ENCODE peak calls at places on chromosomes 5 and 9, in six cellular contexts. Y is stimulated activated CD8-positive, alpha-beta memory T cell treated with anti-CD3 and anti-CD28 coated beads, Interleukin-15, amount 100 ng/mL, for 4 hours; W is Right ventricle myocardium superior; G is GM12891; Q is activated T-helper 1 cell treated with anti-CD3 and anti-CD28 coated beads, Interleukin-2, amount 50 U/mL, for 16 hours; B is NCI-H1092. Z is an unnamed sample.

GRCh38 chr5:135235551-135236100 is 163.4 kb downstream of the MACROH2A1 start:
- DNase-seq in B (no peak), Y (no peak), Q (no peak), W (no peak), G (no peak), Z (no peak)

GRCh38 chr5:146188358-146188757 is 5.9 kb upstream of the LARS1 start:
- DNase-seq in W (no peak), G (no peak), B (no peak), Y (no peak), Q (no peak), Z (no peak)

GRCh38 chr9:16191237-16191636 is 638.4 kb downstream of the CCDC171 start:
- DNase-seq in Y (no peak), G (no peak), B (no peak), Q (no peak), W (no peak), Z (no peak)

GRCh38 chr9:5112109-5112592 is 73.3 kb downstream of the INSL6 start:
- DNase-seq in W (peak; percentile 24), B (no peak), Q (no peak), Y (no peak), G (no peak), Z (no peak)

GRCh38 chr5:79806741-79807140 is 117.1 kb downstream of the CMYA5 start:
- DNase-seq in Q (no peak), W (no peak), Y (no peak), G (no peak), B (no peak), Z (no peak)

GRCh38 chr9:111294691-111295451 is 35.2 kb downstream of the OR2K2 start:
- DNase-seq in B (no peak), Q (no peak), G (no peak), Y (no peak), W (no peak), Z (no peak)

GRCh38 chr5:143472576-143472975 is 69.1 kb upstream of the NR3C1 start:
- DNase-seq in G (no peak), Y (no peak), W (no peak), B (no peak), Q (no peak), Z (no peak)

GRCh38 chr5:112226215-112226614 is 192.9 kb downstream of the EPB41L4A start:
- DNase-seq in G (no peak), B (no peak), W (no peak), Y (no peak), Q (no peak), Z (no peak)

GRCh38 chr5:107104774-107105050 is 566.0 kb downstream of the EFNA5 start:
- DNase-seq in G (no peak), B (peak; percentile 0), W (no peak), Y (no peak), Q (no peak), Z (no peak)

GRCh38 chr5:88606173-88606572 is 276.8 kb downstream of the MEF2C start:
- DNase-seq in B (no peak), Y (no peak), W (no peak), G (no peak), Q (no peak), Z (no peak)

GRCh38 chr9:116592926-116593325 is 94.2 kb upstream of the TRIM32 start:
- DNase-seq in Q (no peak), W (no peak), Y (no peak), B (no peak), G (no peak), Z (no peak)

GRCh38 chr5:177294632-177295031 is 8.9 kb downstream of the RAB24 start:
- DNase-seq in Y (no peak), W (peak; percentile 56), B (no peak), Q (no peak), G (no peak), Z (no peak)